ENCODE peak calls at places on chromosomes 6 and 20, in nine cellular contexts. L, Q, Y, N, S, J, O, X and I are unnamed samples.

GRCh38 chr6:98653171-98653570 is 181.2 kb upstream of the POU3F2 start:
- DNase-seq in L (no peak), Q (no peak), Y (no peak), N (no peak), S (no peak), J (no peak), O (peak; percentile 95), X (no peak), I (no peak)

GRCh38 chr6:162377735-162378134 is 349.8 kb downstream of the PRKN start:
- DNase-seq in L (no peak), Q (peak; percentile 77), Y (no peak), N (no peak), S (no peak), J (no peak), O (peak; percentile 18), X (no peak), I (no peak)

GRCh38 chr6:157760589-157761330 is 62.3 kb upstream of the SNX9 start:
- DNase-seq in L (peak; percentile 67), Q (peak; percentile 95), Y (no peak), N (no peak), S (no peak), J (no peak), O (peak; percentile 88), X (peak; percentile 80), I (peak; percentile 83)

GRCh38 chr6:140225587-140226438 is 851.4 kb upstream of the CITED2 start:
- DNase-seq in L (no peak), Q (peak; percentile 67), Y (no peak), N (peak; percentile 8), S (no peak), J (no peak), O (peak; percentile 76), X (peak; percentile 66), I (peak; percentile 37)

GRCh38 chr6:138485586-138486248 is 13.6 kb downstream of the NHSL1 start:
- DNase-seq in L (no peak), Q (no peak), Y (no peak), N (no peak), S (peak; percentile 47), J (no peak), O (no peak), X (no peak), I (no peak)

GRCh38 chr6:141539617-141540016 is 593.1 kb upstream of the GJE1 start:
- DNase-seq in L (no peak), Q (peak; percentile 34), Y (no peak), N (no peak), S (no peak), J (no peak), O (no peak), X (no peak), I (peak; percentile 26)

GRCh38 chr20:17614812-17615644 is 45.2 kb downstream of the DSTN start:
- DNase-seq in L (peak; percentile 37), Q (no peak), Y (peak; percentile 41), N (no peak), S (no peak), J (no peak), O (no peak), X (no peak), I (no peak)

GRCh38 chr20:25319241-25320034 is 71.2 kb downstream of the ABHD12 start:
- DNase-seq in L (peak; percentile 45), Q (no peak), Y (no peak), N (no peak), S (no peak), J (no peak), O (no peak), X (no peak), I (no peak)

GRCh38 chr6:107957165-107957908 is 671 bp downstream of the SEC63 start:
- DNase-seq in L (peak; percentile 97), Q (peak; percentile 78), Y (peak; percentile 59), N (peak; percentile 69), S (peak; percentile 80), J (peak; percentile 37), O (peak; percentile 66), X (peak; percentile 64), I (peak; percentile 82)

GRCh38 chr6:142716097-142716496 is 228.9 kb downstream of the HIVEP2 start:
- DNase-seq in L (no peak), Q (peak; percentile 16), Y (no peak), N (no peak), S (no peak), J (no peak), O (no peak), X (no peak), I (no peak)

GRCh38 chr20:19598117-19598516 is 159.9 kb upstream of the RIN2 start:
- DNase-seq in L (no peak), Q (no peak), Y (no peak), N (no peak), S (no peak), J (no peak), O (no peak), X (no peak), I (no peak)

GRCh38 chr20:44720617-44720993 is 5.4 kb downstream of the CCN5 start:
- DNase-seq in L (peak; percentile 96), Q (peak; percentile 71), Y (no peak), N (peak; percentile 70), S (no peak), J (no peak), O (peak; percentile 63), X (peak; percentile 45), I (peak; percentile 86)

GRCh38 chr6:16406966-16407365 is 168.6 kb downstream of the GMPR start:
- DNase-seq in L (no peak), Q (no peak), Y (no peak), N (no peak), S (no peak), J (no peak), O (peak; percentile 32), X (no peak), I (no peak)

GRCh38 chr6:16413399-16413798 is 175.0 kb downstream of the GMPR start:
- DNase-seq in L (no peak), Q (no peak), Y (no peak), N (no peak), S (no peak), J (no peak), O (no peak), X (no peak), I (no peak)

GRCh38 chr6:16405349-16405865 is 167.0 kb downstream of the GMPR start:
- DNase-seq in L (no peak), Q (no peak), Y (no peak), N (no peak), S (no peak), J (no peak), O (no peak), X (no peak), I (no peak)

GRCh38 chr6:16408766-16409165 is 170.4 kb downstream of the GMPR start:
- DNase-seq in L (no peak), Q (no peak), Y (no peak), N (no peak), S (no peak), J (no peak), O (no peak), X (no peak), I (no peak)

DNA sequence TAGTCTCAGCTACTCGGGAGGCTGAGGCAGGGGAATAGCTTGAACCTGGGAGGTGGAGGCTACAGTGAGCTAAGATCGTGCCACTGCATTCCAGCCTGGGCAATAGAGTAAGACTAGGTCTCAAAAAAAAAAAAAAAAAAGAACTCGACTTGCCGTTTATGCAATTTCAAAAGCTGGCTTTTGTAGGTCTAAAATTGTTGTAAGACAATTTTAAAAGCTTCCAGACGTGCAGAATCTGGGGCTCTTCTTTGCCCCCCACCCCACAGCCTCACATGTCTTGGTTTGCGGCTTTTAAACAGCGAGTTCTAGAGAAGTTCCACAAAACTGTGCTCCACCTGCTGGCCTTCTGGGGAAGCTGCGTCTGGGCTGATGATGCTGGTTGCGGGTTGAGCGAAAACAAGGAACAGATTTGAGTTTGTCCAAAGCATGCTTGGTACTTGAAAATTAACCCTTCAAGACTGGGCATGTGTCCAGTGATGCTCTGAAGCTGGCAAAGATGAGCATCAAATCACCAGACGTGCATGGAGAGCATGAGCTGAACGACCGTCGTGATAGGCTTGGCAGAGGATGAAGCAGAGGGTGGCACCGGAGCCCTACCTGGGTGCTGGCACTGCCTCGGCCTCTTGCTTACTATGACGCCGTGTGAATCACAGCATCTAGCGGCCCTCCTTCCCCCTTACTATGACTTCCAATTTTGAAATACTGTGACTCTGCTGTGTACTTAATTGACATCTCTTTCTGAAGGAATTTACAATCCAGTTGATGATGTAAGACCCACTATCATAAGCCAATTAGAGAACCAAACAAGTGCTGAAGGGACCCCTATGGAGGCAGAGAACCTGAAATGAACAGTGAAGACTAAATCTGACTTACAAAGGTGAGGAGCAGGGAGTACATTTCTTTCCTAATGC is 171.4 kb downstream of the GMPR start:
- DNase-seq in L (peak; percentile 89), Q (peak; percentile 79), Y (peak; percentile 59), N (peak; percentile 67), S (peak; percentile 77), J (peak; percentile 57), O (peak; percentile 27), X (peak; percentile 50), I (peak; percentile 79)
- TF ChIP-seq CTCF in L (peak; percentile 92), Q (peak; percentile 90), Y (peak; percentile 74), N (peak; percentile 71), S (peak; percentile 83), J (peak; percentile 86), O (peak; percentile 83), X (peak; percentile 98), I (peak; percentile 93)

DNA sequence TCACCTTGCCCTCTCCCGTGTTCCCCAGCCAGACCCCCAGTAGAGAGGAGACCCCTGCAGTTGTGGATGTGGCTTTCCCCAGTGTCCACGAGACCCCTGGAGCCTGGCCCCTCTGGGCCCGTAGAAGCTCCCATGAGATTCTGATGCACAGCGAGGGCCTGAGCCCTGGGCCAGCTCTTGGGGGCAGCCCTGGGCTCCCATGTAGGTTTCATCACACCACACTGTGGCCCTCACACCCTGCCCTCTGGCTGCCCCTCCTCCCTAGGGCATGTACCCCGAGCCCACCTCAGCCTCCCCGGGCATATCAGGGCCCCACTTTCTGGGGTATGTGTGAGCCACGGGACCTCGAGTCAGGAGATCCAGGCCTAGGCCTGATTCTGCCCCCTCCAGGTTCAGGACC is 7.0 kb upstream of the CHRNA4 start:
- DNase-seq in L (no peak), Q (no peak), Y (no peak), N (no peak), S (no peak), J (no peak), O (no peak), X (no peak), I (no peak)
- H3K4me3 ChIP-seq in L (no peak overlapping the region), Q (no peak overlapping the region), Y (no peak overlapping the region), N (no peak overlapping the region), S (no peak overlapping the region), J (no peak overlapping the region), O (no peak overlapping the region), X (no peak overlapping the region), I (no peak overlapping the region)

DNA sequence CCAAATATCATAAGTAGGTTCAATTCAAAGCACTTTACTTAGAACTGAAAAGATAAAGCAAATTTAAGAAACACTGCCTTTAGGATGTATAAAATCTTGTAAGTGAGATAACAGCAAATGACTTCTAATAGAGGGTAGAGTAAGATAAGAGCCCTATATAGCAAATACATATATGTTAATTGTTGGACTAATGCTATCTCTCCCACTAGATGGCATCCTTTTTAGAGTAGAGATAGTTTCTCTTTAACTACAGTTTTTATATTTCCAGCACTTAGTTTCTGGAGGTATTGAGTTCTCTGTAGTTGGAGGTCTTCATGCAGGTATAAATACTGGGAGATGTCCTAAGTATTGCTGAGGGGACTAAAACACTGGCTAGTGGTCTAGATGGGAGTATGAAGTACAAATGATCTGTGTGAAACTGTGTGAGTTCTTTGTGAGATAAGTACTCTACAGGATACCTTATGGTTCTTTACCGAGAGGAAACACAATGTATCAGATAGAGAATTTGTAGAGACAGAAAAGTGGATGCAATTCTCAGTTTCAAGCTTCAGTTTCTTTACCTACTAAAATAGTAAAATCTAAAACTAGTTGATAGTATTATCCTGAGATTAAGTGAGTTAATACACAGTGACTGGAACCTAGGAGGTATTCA is 399.3 kb downstream of the KHDRBS2 start:
- DNase-seq in L (no peak), Q (no peak), Y (no peak), N (no peak), S (no peak), J (no peak), O (no peak), X (no peak), I (no peak)
- TF ChIP-seq CTCF in L (no peak), Q (no peak), Y (no peak), N (no peak), S (peak; percentile 45), J (no peak), O (no peak), X (no peak), I (no peak)

GRCh38 chr20:62644802-62645496 is 2.6 kb downstream of the SLCO4A1 start:
- DNase-seq in L (no peak), Q (no peak), Y (no peak), N (no peak), S (no peak), J (no peak), O (no peak), X (no peak), I (no peak)
- H3K4me3 ChIP-seq in L (no peak overlapping the region), Q (no peak overlapping the region), Y (peak overlapping the region; percentile 73), N (no peak overlapping the region), S (no peak overlapping the region), J (peak overlapping the region; percentile 81), O (no peak overlapping the region), X (no peak overlapping the region), I (no peak overlapping the region)